ENCODE peak calls at places on chromosomes 2 and 18, in four cellular contexts. V is gastrocnemius medialis, F is coronary artery, U is lower lobe of right lung. H is an unnamed sample.

GRCh38 chr18:363327-364115 is 95.7 kb upstream of the THOC1 start:
- DNase-seq in V (no peak), U (no peak), F (no peak), H (no peak)

GRCh38 chr2:191869781-191870180 is 22.9 kb upstream of the CAVIN2 start:
- DNase-seq in U (no peak), F (no peak), V (no peak), H (no peak)

GRCh38 chr2:99031991-99032390 is 96.0 kb upstream of the CRACDL start:
- DNase-seq in U (no peak), F (no peak), V (no peak), H (no peak)

GRCh38 chr2:73406996-73407395 is 21.4 kb downstream of the ALMS1 start:
- DNase-seq in F (no peak), U (no peak), V (no peak), H (no peak)

GRCh38 chr18:66511810-66512209 is 92.1 kb downstream of the CDH19 start:
- DNase-seq in F (no peak), V (no peak), U (no peak), H (no peak)

GRCh38 chr2:45024600-45025291 is 15.5 kb upstream of the SIX2 start:
- DNase-seq in F (peak; percentile 74), V (peak; percentile 35), U (no peak), H (no peak)

GRCh38 chr2:68762665-68763064 is 28.1 kb downstream of the ARHGAP25 start:
- DNase-seq in F (no peak), V (no peak), U (no peak), H (no peak)

GRCh38 chr2:237913193-237913917 is 53.5 kb upstream of the UBE2F start:
- DNase-seq in V (no peak), U (no peak), F (no peak), H (no peak)

GRCh38 chr2:18149660-18150246 is 271.3 kb downstream of the KCNS3 start:
- DNase-seq in F (no peak), V (no peak), U (no peak), H (no peak)

GRCh38 chr2:112585400-112585799 is 991 bp downstream of the CHCHD5 start:
- DNase-seq in F (no peak), U (no peak), V (no peak), H (no peak)

GRCh38 chr2:112585873-112586477 is 1.6 kb downstream of the CHCHD5 start:
- DNase-seq in V (no peak), F (no peak), U (no peak), H (no peak)

GRCh38 chr2:112583497-112584133 is 794 bp upstream of the CHCHD5 start:
- DNase-seq in V (no peak), F (no peak), U (no peak), H (no peak)

GRCh38 chr2:112584891-112585250 is 462 bp downstream of the CHCHD5 start:
- DNase-seq in F (peak; percentile 77), V (no peak), U (no peak), H (no peak)

DNA sequence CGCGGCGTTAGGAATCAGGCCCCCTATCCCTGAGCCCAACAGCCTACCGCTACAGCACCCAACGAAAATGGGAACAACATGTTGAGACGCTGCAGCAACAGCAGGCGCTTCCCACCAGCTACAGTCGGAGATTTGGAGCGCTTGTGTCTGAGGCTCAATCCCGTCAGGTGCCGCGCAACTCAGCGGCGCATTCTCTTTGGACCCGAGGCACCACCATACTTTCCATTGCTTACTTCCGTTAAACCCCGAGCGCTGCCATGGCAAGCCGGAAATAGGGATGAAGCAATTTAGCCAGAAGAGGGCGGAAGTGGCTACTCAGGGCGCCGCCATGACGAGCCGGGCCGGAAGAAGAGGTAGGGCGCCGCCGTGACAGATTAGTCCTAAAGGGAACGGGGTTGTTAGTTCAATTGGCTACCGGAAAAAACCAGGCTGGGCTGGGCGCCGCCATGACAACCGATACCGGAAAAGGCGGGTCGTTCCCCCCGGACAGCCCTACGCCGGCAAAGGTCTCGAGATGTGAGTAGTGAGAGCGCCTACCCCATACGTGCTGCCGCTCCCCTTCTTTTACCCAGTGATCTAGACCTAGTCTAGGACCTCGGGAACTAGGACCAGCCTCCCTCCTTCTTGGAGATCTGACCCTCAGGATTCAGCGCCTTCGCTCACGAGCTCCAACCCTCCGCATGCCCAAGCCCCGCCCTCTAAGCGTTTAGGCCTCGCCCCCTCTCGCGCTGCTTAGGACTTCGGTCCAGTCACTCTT is at the start of gene CHCHD5:
- DNase-seq in F (peak; percentile 97), V (peak; percentile 95), U (peak; percentile 96), H (peak; percentile 92)
- TF ChIP-seq CTCF in F (no peak), V (peak; percentile 21), U (peak; percentile 43), H (peak; percentile 53)

GRCh38 chr2:64024259-64024949 is 5.2 kb upstream of the VPS54 start:
- DNase-seq in F (no peak), V (no peak), U (no peak), H (no peak)
- TF ChIP-seq CTCF in F (no peak), V (no peak), U (no peak), H (no peak)

GRCh38 chr2:134379722-134380121 is 125.8 kb downstream of the MGAT5 start:
- DNase-seq in U (no peak), V (no peak), F (no peak), H (no peak)

GRCh38 chr2:134372611-134373131 is 118.8 kb downstream of the MGAT5 start:
- DNase-seq in U (no peak), F (no peak), V (no peak), H (no peak)

GRCh38 chr2:134379293-134379692 is 125.4 kb downstream of the MGAT5 start:
- DNase-seq in F (no peak), U (no peak), V (no peak), H (no peak)

GRCh38 chr2:134377730-134378129 is 123.9 kb downstream of the MGAT5 start:
- DNase-seq in V (no peak), F (no peak), U (no peak), H (no peak)

DNA sequence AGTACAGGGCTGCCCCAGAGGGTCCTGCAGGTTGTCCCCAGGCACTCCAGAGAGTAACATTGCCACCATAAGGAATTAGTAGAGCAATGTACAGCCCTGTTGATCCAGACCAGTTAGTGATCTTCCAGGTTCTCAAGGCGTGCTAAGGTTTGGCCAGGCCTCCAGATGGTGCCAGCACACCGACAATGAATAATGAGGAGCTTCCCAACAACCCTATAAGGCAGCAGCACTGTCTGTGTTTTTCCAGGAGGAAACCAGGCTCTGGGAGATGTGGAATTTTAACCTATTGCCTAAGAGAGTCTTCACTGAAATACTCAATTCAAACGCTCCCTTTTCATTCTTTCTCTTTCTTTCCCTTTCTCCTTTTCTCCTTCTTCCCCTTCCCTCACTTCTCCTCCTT is 122.1 kb downstream of the MGAT5 start:
- DNase-seq in V (no peak), U (no peak), F (no peak), H (no peak)
- TF ChIP-seq CTCF in V (no peak), U (no peak), F (no peak), H (no peak)

DNA sequence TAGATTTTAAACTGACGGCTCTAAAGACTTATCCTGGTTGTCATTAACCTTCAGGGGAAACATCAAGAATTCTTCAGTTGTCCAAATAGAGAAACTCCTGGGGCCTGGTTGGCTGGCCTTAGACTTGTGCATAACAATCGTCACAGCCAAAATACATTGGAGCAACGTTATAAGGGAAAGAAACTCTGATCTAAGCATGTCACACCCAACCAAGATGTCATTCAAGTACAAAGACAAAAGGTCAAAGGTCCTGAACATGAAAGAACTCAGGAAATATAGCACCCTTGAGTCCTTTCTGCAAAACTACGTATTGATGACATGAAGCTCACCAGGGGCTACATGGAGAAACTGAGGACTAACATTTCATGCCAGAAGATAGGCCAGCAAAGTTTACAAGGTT is 23.7 kb upstream of the APCDD1 start:
- DNase-seq in F (no peak), U (no peak), V (no peak), H (no peak)
- TF ChIP-seq CTCF in F (no peak), U (no peak), V (no peak), H (no peak)

GRCh38 chr2:161947394-161947793 is 126.6 kb downstream of the DPP4 start:
- DNase-seq in U (no peak), V (no peak), F (no peak), H (no peak)

GRCh38 chr2:161943012-161943411 is 131.0 kb downstream of the DPP4 start:
- DNase-seq in F (no peak), V (no peak), U (no peak), H (no peak)

DNA sequence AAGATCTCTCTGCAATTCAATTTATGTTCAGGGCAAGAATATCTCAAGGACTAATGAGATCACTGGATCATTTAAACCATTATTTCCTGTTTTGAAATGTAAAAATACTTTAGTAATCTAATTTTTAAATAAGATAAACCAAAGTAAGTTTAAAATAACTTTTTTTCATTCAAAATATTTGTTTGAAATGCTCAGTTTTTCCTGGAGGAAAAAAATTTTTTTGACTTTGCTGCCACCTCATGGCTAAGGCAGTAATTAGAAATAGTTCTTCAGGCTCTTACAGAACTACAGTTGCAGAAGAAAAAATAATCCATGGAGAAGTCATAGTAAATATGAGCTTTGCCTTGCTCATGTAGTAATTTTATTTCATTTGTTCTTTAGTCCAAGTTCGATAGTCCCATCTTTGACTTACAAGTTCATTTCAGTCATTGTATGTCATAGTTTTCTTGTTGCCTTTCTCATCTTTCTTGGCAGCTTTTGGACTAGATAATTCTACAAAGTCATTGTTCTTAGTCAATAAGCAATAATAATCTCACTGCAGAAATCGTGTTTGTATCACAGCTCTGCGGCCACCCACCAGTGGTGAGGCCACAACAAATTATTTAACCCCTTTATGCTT is 127.4 kb downstream of the DPP4 start:
- DNase-seq in V (no peak), F (no peak), U (no peak), H (no peak)
- TF ChIP-seq CTCF in V (no peak), F (no peak), U (peak; percentile 61), H (peak; percentile 81)

GRCh38 chr18:79512461-79513380 is 117.0 kb downstream of the NFATC1 start:
- DNase-seq in V (peak; percentile 4), F (peak; percentile 52), U (no peak), H (peak; percentile 62)

GRCh38 chr18:79511271-79511670 is 115.5 kb downstream of the NFATC1 start:
- DNase-seq in V (no peak), U (no peak), F (no peak), H (no peak)

GRCh38 chr18:79510046-79510685 is 114.4 kb downstream of the NFATC1 start:
- DNase-seq in F (peak; percentile 60), U (peak; percentile 18), V (peak; percentile 2), H (peak; percentile 49)

GRCh38 chr18:79510731-79511141 is 115.0 kb downstream of the NFATC1 start:
- DNase-seq in F (peak; percentile 57), V (peak; percentile 6), U (peak; percentile 30), H (peak; percentile 66)

DNA sequence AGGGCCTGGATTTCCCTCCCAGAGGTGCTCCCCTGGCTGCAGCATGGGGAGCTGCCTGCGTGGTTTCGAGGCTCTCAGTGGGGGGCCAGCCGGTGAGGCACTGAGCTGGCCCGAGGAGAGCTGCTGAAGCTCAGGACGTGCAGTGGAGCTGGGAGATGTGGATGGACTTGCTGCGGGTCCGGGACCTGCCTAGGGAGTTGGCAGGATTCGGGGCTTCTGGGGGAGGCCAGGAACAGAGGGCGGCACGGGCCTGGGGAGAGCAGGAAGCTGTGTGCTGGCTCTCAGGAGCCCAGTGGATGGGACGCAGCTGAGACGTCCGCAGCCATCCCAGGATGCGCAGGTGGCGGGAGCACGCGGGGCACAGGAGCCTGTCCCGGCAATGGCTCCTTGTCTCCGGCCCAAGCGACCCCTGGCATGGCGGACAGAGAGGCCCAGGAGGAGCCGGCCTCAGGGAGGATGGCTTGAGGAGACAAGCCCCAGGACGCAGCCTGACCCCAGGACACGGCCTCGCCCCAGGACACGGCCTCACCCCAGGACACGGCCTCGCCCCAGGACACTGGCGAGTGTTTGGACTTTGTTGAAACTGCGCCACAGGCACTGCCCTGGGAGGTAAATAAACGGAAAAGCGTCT is 116.1 kb downstream of the NFATC1 start:
- DNase-seq in U (no peak), F (peak; percentile 70), V (peak; percentile 9), H (peak; percentile 62)
- TF ChIP-seq CTCF in U (no peak), F (no peak), V (no peak), H (no peak)

H was measured in type B pancreatic cell.